ENCODE peak calls at places on chromosomes 11 and 22, in five cellular contexts. G, U, X, E and L are unnamed samples.

GRCh38 chr11:61325649-61326414 is 7.1 kb downstream of the DDB1 start:
- DNase-seq in E (peak), U (no peak), X (no peak), G (no peak), L (no peak)

GRCh38 chr22:49999063-49999900 is 13.3 kb downstream of the IL17REL start:
- DNase-seq in E (no peak), G (peak), X (no peak), U (no peak), L (no peak)

GRCh38 chr11:32838505-32839274 is 9.0 kb downstream of the PRRG4 start:
- DNase-seq in U (no peak), G (no peak), X (no peak), E (peak), L (no peak)

GRCh38 chr11:130428271-130428670 is at the start of gene ADAMTS8:
- DNase-seq in E (no peak), G (peak), U (no peak), X (no peak), L (no peak)

GRCh38 chr11:66233301-66233700 is 35.1 kb upstream of the RAB1B start:
- DNase-seq in G (no peak), U (no peak), E (no peak), X (no peak), L (no peak)

GRCh38 chr22:42066937-42067336 is 3.7 kb downstream of the NAGA start:
- DNase-seq in G (no peak), E (no peak), X (no peak), U (no peak), L (no peak)

GRCh38 chr11:33670250-33671011 is 30.2 kb downstream of the C11orf91 start:
- DNase-seq in U (no peak), X (no peak), G (no peak), E (no peak), L (no peak)

GRCh38 chr11:9629064-9629463 is 34.8 kb upstream of the SWAP70 start:
- DNase-seq in U (no peak), G (no peak), E (no peak), X (no peak), L (no peak)

GRCh38 chr11:128715691-128716153 is 21.9 kb downstream of the FLI1 start:
- DNase-seq in G (no peak), E (no peak), U (no peak), X (no peak), L (no peak)

GRCh38 chr11:118313242-118313641 is 8.7 kb downstream of the CD3E start:
- DNase-seq in E (no peak), U (no peak), X (no peak), G (no peak), L (no peak)

GRCh38 chr11:65576232-65576866 is 496 bp downstream of the EHBP1L1 start:
- DNase-seq in U (no peak), G (peak), E (no peak), X (no peak), L (no peak)

GRCh38 chr22:37659066-37659896 is 758 bp downstream of the PDXP start:
- DNase-seq in G (peak), U (no peak), X (no peak), E (no peak), L (no peak)

GRCh38 chr22:30444632-30445437 is 19.3 kb downstream of the MTFP1 start:
- DNase-seq in X (no peak), G (peak), E (no peak), U (no peak), L (no peak)

GRCh38 chr11:50333861-50334260 is 301.2 kb downstream of the OR4C45 start:
- DNase-seq in G (no peak), X (no peak), E (no peak), U (no peak), L (no peak)

GRCh38 chr11:100676901-100677300 is 10.2 kb upstream of the ARHGAP42 start:
- DNase-seq in E (no peak), U (no peak), G (no peak), X (no peak), L (no peak)

GRCh38 chr11:75313457-75314272 is 37.8 kb downstream of the ARRB1 start:
- DNase-seq in X (peak), G (no peak), E (no peak), U (no peak), L (no peak)

GRCh38 chr22:40450651-40451050 is 80.3 kb downstream of the SGSM3 start:
- DNase-seq in E (no peak), U (no peak), X (no peak), G (no peak), L (no peak)

GRCh38 chr22:25853078-25853477 is 111.1 kb downstream of the MYO18B start:
- DNase-seq in X (no peak), U (no peak), E (no peak), G (no peak), L (no peak)

GRCh38 chr11:44128729-44129128 is 33.3 kb downstream of the EXT2 start:
- DNase-seq in G (no peak), E (no peak), U (no peak), X (no peak), L (no peak)

GRCh38 chr22:21866821-21867527 is 471 bp downstream of the MAPK1 start:
- DNase-seq in G (peak), E (no peak), X (no peak), U (no peak), L (no peak)

GRCh38 chr11:66026017-66026529 is at the start of gene CATSPER1:
- DNase-seq in X (no peak), E (no peak), U (no peak), G (no peak), L (no peak)

GRCh38 chr11:6604081-6604626 is 580 bp downstream of the ILK start:
- DNase-seq in U (no peak), E (peak), X (peak), G (peak), L (no peak)

GRCh38 chr22:45720875-45721378 is 49.3 kb downstream of the ATXN10 start:
- DNase-seq in G (no peak), E (no peak), X (no peak), U (no peak), L (no peak)

GRCh38 chr11:30329150-30329940 is 6.4 kb downstream of the ARL14EP start:
- DNase-seq in U (no peak), G (no peak), E (no peak), X (no peak), L (no peak)

GRCh38 chr11:128776434-128777284 is 82.8 kb downstream of the FLI1 start:
- DNase-seq in E (no peak), G (peak), X (no peak), U (peak), L (no peak)

GRCh38 chr22:41799486-41800347 is 762 bp upstream of the CCDC134 start:
- DNase-seq in G (peak), E (peak), U (no peak), X (no peak), L (no peak)

GRCh38 chr11:92642146-92642919 is 327.1 kb upstream of the MTNR1B start:
- DNase-seq in G (no peak), E (no peak), U (no peak), X (no peak), L (no peak)

GRCh38 chr11:69537126-69537525 is 55.7 kb downstream of the LINC01488 start:
- DNase-seq in E (no peak), U (no peak), X (no peak), G (no peak), L (no peak)

GRCh38 chr22:24289138-24289537 is 18.5 kb downstream of the SPECC1L start:
- DNase-seq in X (peak), E (no peak), G (no peak), U (no peak), L (no peak)

GRCh38 chr22:11066458-11067285 is 4461.3 kb upstream of the OR11H1 start:
- DNase-seq in U (no peak), X (no peak), G (no peak), E (no peak), L (no peak)